ENCODE peak calls at places on chromosomes 16 and 17, in seven cellular contexts. J, N, A, F, V, T and U are unnamed samples.

GRCh38 chr16:24929409-24929808 is 83.6 kb downstream of the SLC5A11 start:
- DNase-seq in J (no peak), N (no peak), A (no peak), F (no peak), V (no peak), T (no peak), U (no peak)

GRCh38 chr17:4998666-4999428 is 1.1 kb downstream of the KIF1C start:
- DNase-seq in J (peak), N (no peak), A (peak), F (no peak), V (peak), T (no peak), U (no peak)

GRCh38 chr17:46942441-46943217 is 19.7 kb downstream of the GOSR2 start:
- DNase-seq in J (peak), N (peak), A (peak), F (peak), V (peak), T (peak), U (peak)

GRCh38 chr17:50586421-50587247 is 26.1 kb downstream of the CACNA1G start:
- DNase-seq in J (no peak), N (no peak), A (peak), F (no peak), V (no peak), T (no peak), U (no peak)

GRCh38 chr17:83171661-83172060 is 92.3 kb downstream of the METRNL start:
- DNase-seq in J (no peak), N (no peak), A (no peak), F (peak), V (peak), T (no peak), U (no peak)

GRCh38 chr17:73396429-73397277 is 84.9 kb upstream of the CDC42EP4 start:
- DNase-seq in J (peak), N (peak), A (no peak), F (peak), V (no peak), T (no peak), U (no peak)

GRCh38 chr17:40730974-40731373 is 24.2 kb downstream of the KRT25 start:
- DNase-seq in J (no peak), N (no peak), A (no peak), F (no peak), V (no peak), T (no peak), U (no peak)

GRCh38 chr16:70689970-70690905 is 4.4 kb upstream of the MTSS2 start:
- DNase-seq in J (no peak), N (no peak), A (no peak), F (no peak), V (no peak), T (no peak), U (no peak)

GRCh38 chr16:51326131-51326856 is 175.2 kb upstream of the SALL1 start:
- DNase-seq in J (peak), N (peak), A (peak), F (no peak), V (no peak), T (no peak), U (no peak)

GRCh38 chr17:64236827-64237403 is 26.1 kb downstream of the TEX2 start:
- DNase-seq in J (peak), N (no peak), A (peak), F (peak), V (no peak), T (no peak), U (no peak)

GRCh38 chr16:12147681-12148479 is 171.3 kb downstream of the SNX29 start:
- DNase-seq in J (no peak), N (no peak), A (peak), F (peak), V (peak), T (no peak), U (peak)

GRCh38 chr17:44187131-44187899 is 543 bp downstream of the TMUB2 start:
- DNase-seq in J (peak), N (peak), A (no peak), F (no peak), V (peak), T (peak), U (no peak)

GRCh38 chr17:80599546-80600305 is 55.1 kb downstream of the RPTOR start:
- DNase-seq in J (peak), N (no peak), A (no peak), F (no peak), V (no peak), T (no peak), U (no peak)

GRCh38 chr17:76982408-76983074 is 114.3 kb downstream of the MGAT5B start:
- DNase-seq in J (no peak), N (no peak), A (no peak), F (no peak), V (no peak), T (no peak), U (no peak)

DNA sequence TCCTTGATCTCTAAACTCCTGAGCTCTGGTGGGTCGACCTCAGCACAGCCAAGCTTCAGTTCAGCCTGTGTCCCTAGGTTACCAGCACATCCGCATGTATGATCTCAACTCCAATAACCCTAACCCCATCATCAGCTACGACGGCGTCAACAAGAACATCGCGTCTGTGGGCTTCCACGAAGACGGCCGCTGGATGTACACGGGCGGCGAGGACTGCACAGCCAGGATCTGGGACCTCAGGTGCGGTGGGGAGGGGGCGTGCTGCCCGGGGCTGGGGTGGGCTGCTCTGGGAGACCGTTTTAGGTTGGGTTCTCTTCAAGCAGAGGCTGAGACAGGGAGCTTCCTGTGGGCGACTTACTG is 1.1 kb downstream of the MLST8 start:
- DNase-seq in J (no peak), N (no peak), A (no peak), F (no peak), V (no peak), T (no peak), U (no peak)
- H3K27ac ChIP-seq in J (no peak), N (peak), A (no peak), F (no peak), V (no peak), T (no peak), U (peak)

DNA sequence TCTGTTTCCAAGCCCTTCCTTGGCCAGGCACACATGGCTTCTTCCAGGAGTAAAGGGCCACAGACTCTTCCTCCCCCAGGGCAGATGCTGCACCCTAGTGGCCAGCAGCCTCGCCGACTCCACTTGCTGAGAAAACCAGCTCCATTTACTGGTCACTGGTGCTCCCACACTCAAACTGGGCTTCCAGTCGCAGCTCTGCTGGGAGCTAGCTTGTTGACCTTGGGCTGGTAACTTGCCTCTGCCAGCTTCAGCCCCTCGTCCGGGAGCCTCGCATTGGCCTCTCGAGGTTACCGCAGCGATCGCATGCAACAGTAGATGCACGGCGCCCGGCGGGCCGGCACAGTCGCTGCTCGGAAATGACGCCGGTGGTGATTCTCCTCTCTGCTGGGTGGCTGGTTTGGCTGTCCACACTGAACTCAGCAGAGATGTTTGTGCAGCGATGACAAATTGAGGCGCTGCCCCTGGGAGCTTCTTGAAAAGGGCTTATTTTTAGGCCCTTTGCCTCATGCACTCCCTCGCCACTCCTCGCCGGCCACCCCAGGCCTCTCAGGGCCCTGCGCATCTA is 81.7 kb upstream of the PLCG2 start:
- DNase-seq in J (peak), N (peak), A (peak), F (peak), V (peak), T (peak), U (no peak)
- H2AK5ac ChIP-seq in J (no peak), N (no peak), A (no peak), F (no peak), V (no peak), T (no peak), U (no peak)

DNA sequence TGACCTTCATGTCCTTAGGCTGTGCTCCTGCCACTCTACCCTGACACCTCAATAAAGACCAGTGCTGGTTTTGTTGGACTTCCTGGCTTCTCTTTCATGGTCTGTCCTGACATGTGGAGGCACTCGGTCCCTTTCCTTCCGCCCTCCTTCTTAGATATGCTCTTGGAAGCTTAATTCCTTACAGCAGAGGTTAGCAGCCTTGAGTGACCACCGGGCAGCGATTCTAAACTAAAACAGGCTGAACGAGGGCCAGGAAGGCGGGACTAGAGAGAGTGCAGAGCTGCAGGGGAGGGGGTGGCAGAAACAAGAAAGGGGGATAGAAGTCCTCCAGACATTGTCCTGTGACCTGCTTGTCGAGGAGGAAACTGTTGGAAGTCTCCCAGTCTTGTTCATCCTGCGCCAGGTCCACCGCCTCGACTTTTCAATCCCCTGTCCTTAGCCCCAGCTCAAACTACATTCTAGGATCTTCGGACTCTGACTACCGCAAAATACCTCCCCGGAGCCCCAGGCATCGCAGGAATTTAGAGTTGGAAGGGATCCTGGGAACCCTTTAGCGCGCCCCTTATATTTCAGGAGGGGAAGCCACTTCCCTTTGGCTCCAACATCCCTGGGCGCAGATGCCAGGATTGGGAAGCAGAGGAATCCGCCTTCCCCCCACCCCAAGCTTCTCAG is 1.2 kb downstream of the AHSP start:
- DNase-seq in J (no peak), N (peak), A (peak), F (peak), V (peak), T (no peak), U (no peak)
- H2BK5ac ChIP-seq in J (no peak), N (no peak), A (no peak), F (no peak), V (peak), T (no peak), U (no peak)

DNA sequence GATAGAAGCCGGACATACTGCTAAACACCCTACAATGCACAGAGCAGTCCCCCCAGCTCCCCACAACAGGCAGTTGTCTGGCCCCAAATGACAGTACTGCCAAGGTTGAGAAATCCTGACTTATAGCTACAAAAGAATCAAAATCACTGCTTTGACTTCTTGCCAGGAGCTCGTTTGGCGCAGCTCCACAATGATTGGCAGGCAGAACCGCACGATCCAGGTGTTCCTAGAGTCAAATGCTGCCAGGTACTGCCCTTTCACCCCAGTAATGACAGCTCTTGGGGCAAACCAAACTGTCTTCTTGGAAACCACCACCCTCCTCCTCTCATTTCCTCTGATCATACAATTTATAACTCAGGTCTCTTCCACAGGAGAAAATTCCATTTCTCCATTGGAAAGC is 2.2 kb upstream of the TMC5 start:
- DNase-seq in J (no peak), N (no peak), A (no peak), F (no peak), V (no peak), T (no peak), U (no peak)
- H3K27ac ChIP-seq in J (no peak), N (no peak), A (no peak), F (no peak), V (no peak), T (no peak), U (no peak)

DNA sequence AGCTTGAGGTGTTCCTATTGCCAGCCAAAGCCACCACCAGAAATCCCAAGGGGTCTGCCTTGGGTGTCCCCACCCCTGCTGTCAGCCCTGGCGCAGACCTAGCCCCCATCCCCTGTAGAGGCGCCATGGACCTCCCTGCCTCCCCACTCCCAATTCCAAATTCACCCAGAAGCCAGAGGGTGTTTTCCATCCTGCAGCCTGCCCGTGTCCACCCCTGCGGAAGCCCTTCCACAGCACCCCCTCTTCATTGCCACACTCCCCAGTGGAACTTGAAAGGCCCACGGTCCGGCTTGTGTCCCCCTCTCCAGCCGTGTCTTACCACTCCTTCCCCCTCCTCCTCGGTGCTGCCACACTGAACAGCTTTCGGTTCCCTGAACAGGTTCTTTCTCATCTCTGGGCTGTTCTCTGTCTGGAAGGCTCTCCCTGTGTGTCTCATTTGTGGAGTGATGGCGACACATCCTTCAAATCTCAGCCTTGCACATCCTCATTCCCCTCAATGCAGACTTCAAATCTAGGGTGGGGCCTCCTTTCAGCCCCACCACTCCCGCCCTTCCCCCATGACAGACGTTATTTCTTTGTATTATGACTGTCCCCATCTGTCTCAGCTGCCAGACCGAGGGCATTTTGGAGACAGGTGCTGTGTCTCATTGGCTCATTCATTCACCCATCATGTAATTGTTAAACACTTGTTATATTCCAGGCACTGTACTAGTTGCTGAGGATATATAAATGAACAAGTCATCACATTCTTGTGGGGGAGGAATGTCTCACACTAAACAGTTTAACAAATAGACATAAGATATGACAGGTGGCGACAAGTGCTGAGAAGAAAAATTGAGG is 36.3 kb downstream of the ADGRG5 start:
- DNase-seq in J (no peak), N (no peak), A (no peak), F (peak), V (no peak), T (no peak), U (no peak)
- H2AK5ac ChIP-seq in J (peak), N (no peak), A (no peak), F (no peak), V (no peak), T (no peak), U (no peak)

GRCh38 chr16:78953526-78953925 is 647.0 kb downstream of the MAF start:
- DNase-seq in J (no peak), N (no peak), A (no peak), F (no peak), V (no peak), T (no peak), U (no peak)

GRCh38 chr16:78955206-78955605 is 645.3 kb downstream of the MAF start:
- DNase-seq in J (no peak), N (no peak), A (no peak), F (no peak), V (no peak), T (no peak), U (no peak)

GRCh38 chr16:78952630-78953029 is 647.9 kb downstream of the MAF start:
- DNase-seq in J (no peak), N (no peak), A (no peak), F (no peak), V (no peak), T (no peak), U (no peak)

GRCh38 chr16:78950768-78951167 is 649.8 kb downstream of the MAF start:
- DNase-seq in J (no peak), N (no peak), A (no peak), F (no peak), V (no peak), T (no peak), U (no peak)
- H2BK5ac ChIP-seq in J (no peak), N (no peak), A (no peak), F (no peak), V (no peak), T (no peak), U (no peak)

GRCh38 chr16:84177740-84178070 is 9.2 kb downstream of the TAF1C start:
- DNase-seq in J (peak), N (peak), A (no peak), F (no peak), V (no peak), T (peak), U (no peak)
- H3K27ac ChIP-seq in J (peak), N (peak), A (no peak), F (no peak), V (no peak), T (peak), U (no peak)

GRCh38 chr16:79073560-79073959 is 527.0 kb downstream of the MAF start:
- DNase-seq in J (no peak), N (no peak), A (no peak), F (no peak), V (no peak), T (no peak), U (no peak)
- H2AK5ac ChIP-seq in J (no peak), N (no peak), A (no peak), F (no peak), V (no peak), T (no peak), U (no peak)

DNA sequence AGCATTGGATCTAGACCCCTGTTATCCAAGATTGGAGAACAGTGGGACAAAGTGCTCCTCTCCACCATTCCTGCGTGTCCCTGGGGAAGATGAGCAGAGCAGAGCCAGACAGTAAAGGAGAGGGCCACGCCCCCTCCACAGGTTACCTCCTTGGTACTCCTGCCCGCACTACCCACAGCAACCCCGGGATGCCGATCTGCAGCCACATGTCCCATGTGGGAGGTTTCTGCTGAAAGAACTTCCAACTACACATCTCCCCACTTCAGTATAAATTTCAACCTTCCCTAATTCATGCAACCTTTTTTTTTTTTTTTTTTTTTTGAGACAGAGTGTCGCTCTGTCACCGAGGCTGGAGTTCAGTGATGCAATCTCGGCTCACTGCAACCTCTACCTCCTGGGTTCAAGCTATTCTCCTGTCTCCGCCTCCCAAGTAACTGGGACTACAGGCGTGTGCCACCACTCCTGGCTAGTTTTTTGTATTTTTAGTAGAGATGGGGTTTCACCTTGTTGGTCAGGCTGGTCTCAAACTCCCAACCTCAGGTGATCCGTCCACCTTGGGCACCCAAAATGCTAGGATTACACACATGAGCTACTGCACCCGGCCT is 2.3 kb downstream of the RAB37 start:
- DNase-seq in J (no peak), N (no peak), A (no peak), F (no peak), V (no peak), T (no peak), U (no peak)
- H2BK5ac ChIP-seq in J (no peak), N (no peak), A (no peak), F (no peak), V (no peak), T (no peak), U (no peak)